ENCODE peak calls at places on chromosomes 16 and 17, in nine cellular contexts. One of them, this sample, is unnamed. For H3K36me3 and H3K27me3, the result is how much of the 10 kb centered on the place peaks cover.

GRCh38 chr17:17837966-17838962 is 1.5 kb upstream of the SREBF1 start:
- DNase-seq in upper lobe of right lung: peak
- DNase-seq in left lung: no peak
- DNase-seq in lower lobe of right lung: peak
- DNase-seq in mesendoderm: peak
- DNase-seq in thyroid gland: peak
- DNase-seq in small intestine: peak
- DNase-seq in right lobe of liver: peak
- DNase-seq in IMR-90: peak
- DNase-seq in this sample: peak

GRCh38 chr17:77470800-77471733 is 330.3 kb downstream of the SEC14L1 start:
- DNase-seq in lower lobe of right lung: no peak
- DNase-seq in IMR-90: peak
- DNase-seq in right lobe of liver: no peak
- DNase-seq in upper lobe of right lung: no peak
- DNase-seq in left lung: peak
- DNase-seq in mesendoderm: peak
- DNase-seq in small intestine: no peak
- DNase-seq in thyroid gland: peak
- DNase-seq in this sample: peak

GRCh38 chr17:44548714-44549230 is 8.5 kb upstream of the FZD2 start:
- DNase-seq in lower lobe of right lung: no peak
- DNase-seq in IMR-90: no peak
- DNase-seq in right lobe of liver: no peak
- DNase-seq in upper lobe of right lung: no peak
- DNase-seq in mesendoderm: no peak
- DNase-seq in left lung: no peak
- DNase-seq in small intestine: peak
- DNase-seq in thyroid gland: no peak
- DNase-seq in this sample: no peak

GRCh38 chr17:4721203-4722135 is 9.8 kb upstream of the MED11 start:
- DNase-seq in right lobe of liver: peak
- DNase-seq in thyroid gland: no peak
- DNase-seq in IMR-90: peak
- DNase-seq in upper lobe of right lung: peak
- DNase-seq in left lung: peak
- DNase-seq in mesendoderm: no peak
- DNase-seq in lower lobe of right lung: peak
- DNase-seq in small intestine: peak
- DNase-seq in this sample: no peak

GRCh38 chr17:51029568-51030463 is 90.9 kb downstream of the SPAG9 start:
- DNase-seq in IMR-90: peak
- DNase-seq in upper lobe of right lung: no peak
- DNase-seq in small intestine: peak
- DNase-seq in right lobe of liver: no peak
- DNase-seq in lower lobe of right lung: no peak
- DNase-seq in thyroid gland: no peak
- DNase-seq in left lung: no peak
- DNase-seq in mesendoderm: no peak
- DNase-seq in this sample: no peak

GRCh38 chr16:54281535-54282201 is 4.9 kb downstream of the IRX3 start:
- DNase-seq in upper lobe of right lung: peak
- DNase-seq in small intestine: no peak
- DNase-seq in thyroid gland: peak
- DNase-seq in left lung: peak
- DNase-seq in right lobe of liver: no peak
- DNase-seq in mesendoderm: peak
- DNase-seq in IMR-90: no peak
- DNase-seq in lower lobe of right lung: no peak
- DNase-seq in this sample: peak

GRCh38 chr16:56102159-56102798 is 89.0 kb upstream of the GNAO1 start:
- DNase-seq in small intestine: no peak
- DNase-seq in upper lobe of right lung: no peak
- DNase-seq in thyroid gland: no peak
- DNase-seq in mesendoderm: peak
- DNase-seq in right lobe of liver: no peak
- DNase-seq in left lung: no peak
- DNase-seq in IMR-90: no peak
- DNase-seq in lower lobe of right lung: no peak
- DNase-seq in this sample: peak

GRCh38 chr17:66537518-66537917 is 235.1 kb downstream of the PRKCA start:
- DNase-seq in IMR-90: no peak
- DNase-seq in lower lobe of right lung: no peak
- DNase-seq in right lobe of liver: no peak
- DNase-seq in mesendoderm: no peak
- DNase-seq in upper lobe of right lung: no peak
- DNase-seq in thyroid gland: no peak
- DNase-seq in left lung: no peak
- DNase-seq in small intestine: no peak
- DNase-seq in this sample: no peak

GRCh38 chr17:43411369-43411677 is 12.5 kb downstream of the ARL4D start:
- DNase-seq in mesendoderm: no peak
- DNase-seq in upper lobe of right lung: no peak
- DNase-seq in right lobe of liver: no peak
- DNase-seq in small intestine: no peak
- DNase-seq in lower lobe of right lung: no peak
- DNase-seq in thyroid gland: no peak
- DNase-seq in left lung: no peak
- DNase-seq in IMR-90: no peak
- DNase-seq in this sample: no peak

GRCh38 chr17:81165246-81166032 is at the start of gene PVALEF:
- DNase-seq in small intestine: peak
- DNase-seq in right lobe of liver: no peak
- DNase-seq in thyroid gland: peak
- DNase-seq in IMR-90: no peak
- DNase-seq in upper lobe of right lung: no peak
- DNase-seq in lower lobe of right lung: peak
- DNase-seq in mesendoderm: peak
- DNase-seq in left lung: peak
- DNase-seq in this sample: peak
- H3K4me3 ChIP-seq in small intestine: no peak
- H3K4me3 ChIP-seq in right lobe of liver: no peak
- H3K4me3 ChIP-seq in thyroid gland: peak
- H3K4me3 ChIP-seq in IMR-90: no peak
- H3K4me3 ChIP-seq in upper lobe of right lung: peak
- H3K4me3 ChIP-seq in lower lobe of right lung: peak
- H3K4me3 ChIP-seq in mesendoderm: no peak
- H3K4me3 ChIP-seq in left lung: no peak
- H3K4me3 ChIP-seq in this sample: peak

GRCh38 chr17:82253179-82253544 is 20.3 kb downstream of the CSNK1D start:
- DNase-seq in left lung: peak
- DNase-seq in mesendoderm: no peak
- DNase-seq in IMR-90: no peak
- DNase-seq in small intestine: no peak
- DNase-seq in upper lobe of right lung: no peak
- DNase-seq in lower lobe of right lung: no peak
- DNase-seq in thyroid gland: no peak
- DNase-seq in right lobe of liver: no peak
- DNase-seq in this sample: no peak
- H3K36me3 ChIP-seq in left lung: half or more
- H3K36me3 ChIP-seq in mesendoderm: under half
- H3K36me3 ChIP-seq in IMR-90: half or more
- H3K36me3 ChIP-seq in small intestine: half or more
- H3K36me3 ChIP-seq in upper lobe of right lung: half or more
- H3K36me3 ChIP-seq in lower lobe of right lung: half or more
- H3K36me3 ChIP-seq in thyroid gland: half or more
- H3K36me3 ChIP-seq in right lobe of liver: half or more
- H3K36me3 ChIP-seq in this sample: half or more

GRCh38 chr16:89174055-89174827 is 2.7 kb downstream of the CDH15 start:
- DNase-seq in thyroid gland: no peak
- DNase-seq in lower lobe of right lung: no peak
- DNase-seq in right lobe of liver: no peak
- DNase-seq in upper lobe of right lung: no peak
- DNase-seq in mesendoderm: no peak
- DNase-seq in IMR-90: no peak
- DNase-seq in small intestine: no peak
- DNase-seq in left lung: no peak
- DNase-seq in this sample: no peak

GRCh38 chr16:89172171-89172900 is 788 bp downstream of the CDH15 start:
- DNase-seq in mesendoderm: no peak
- DNase-seq in upper lobe of right lung: no peak
- DNase-seq in small intestine: no peak
- DNase-seq in left lung: peak
- DNase-seq in IMR-90: no peak
- DNase-seq in right lobe of liver: peak
- DNase-seq in lower lobe of right lung: no peak
- DNase-seq in thyroid gland: no peak
- DNase-seq in this sample: no peak

GRCh38 chr16:89174877-89175276 is 3.3 kb downstream of the CDH15 start:
- DNase-seq in left lung: no peak
- DNase-seq in thyroid gland: no peak
- DNase-seq in lower lobe of right lung: no peak
- DNase-seq in right lobe of liver: no peak
- DNase-seq in upper lobe of right lung: no peak
- DNase-seq in mesendoderm: no peak
- DNase-seq in small intestine: no peak
- DNase-seq in IMR-90: no peak
- DNase-seq in this sample: no peak

GRCh38 chr16:89172901-89173628 is 1.5 kb downstream of the CDH15 start:
- DNase-seq in right lobe of liver: peak
- DNase-seq in IMR-90: no peak
- DNase-seq in thyroid gland: no peak
- DNase-seq in mesendoderm: no peak
- DNase-seq in small intestine: no peak
- DNase-seq in left lung: no peak
- DNase-seq in lower lobe of right lung: no peak
- DNase-seq in upper lobe of right lung: no peak
- DNase-seq in this sample: no peak

DNA sequence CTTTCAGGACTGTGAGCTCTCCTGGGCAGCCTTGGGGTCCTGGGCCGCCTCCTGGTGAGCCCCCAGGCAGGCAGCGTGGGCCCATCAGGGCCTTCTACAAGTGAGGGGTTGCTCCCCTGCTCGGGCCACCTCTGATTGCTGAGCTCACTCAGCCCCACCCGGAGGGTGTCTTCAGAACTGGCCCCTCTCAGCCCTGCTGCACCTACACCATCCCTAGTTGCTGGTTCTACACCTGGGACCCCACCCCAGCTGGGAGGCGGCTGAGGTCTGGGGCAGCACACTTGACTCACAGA is 2.0 kb downstream of the CDH15 start:
- DNase-seq in small intestine: no peak
- DNase-seq in lower lobe of right lung: no peak
- DNase-seq in right lobe of liver: no peak
- DNase-seq in upper lobe of right lung: no peak
- DNase-seq in left lung: no peak
- DNase-seq in mesendoderm: no peak
- DNase-seq in IMR-90: no peak
- DNase-seq in thyroid gland: no peak
- DNase-seq in this sample: no peak
- H3K27me3 ChIP-seq in small intestine: under half
- H3K27me3 ChIP-seq in lower lobe of right lung: under half
- H3K27me3 ChIP-seq in right lobe of liver: under half
- H3K27me3 ChIP-seq in upper lobe of right lung: under half
- H3K27me3 ChIP-seq in left lung: under half
- H3K27me3 ChIP-seq in mesendoderm: under half
- H3K27me3 ChIP-seq in IMR-90: half or more
- H3K27me3 ChIP-seq in thyroid gland: under half
- H3K27me3 ChIP-seq in this sample: under half

GRCh38 chr16:28621756-28622155 is 11.9 kb upstream of the SULT1A1 start:
- DNase-seq in thyroid gland: no peak
- DNase-seq in mesendoderm: peak
- DNase-seq in upper lobe of right lung: no peak
- DNase-seq in small intestine: no peak
- DNase-seq in lower lobe of right lung: no peak
- DNase-seq in left lung: no peak
- DNase-seq in IMR-90: no peak
- DNase-seq in right lobe of liver: no peak
- DNase-seq in this sample: peak

DNA sequence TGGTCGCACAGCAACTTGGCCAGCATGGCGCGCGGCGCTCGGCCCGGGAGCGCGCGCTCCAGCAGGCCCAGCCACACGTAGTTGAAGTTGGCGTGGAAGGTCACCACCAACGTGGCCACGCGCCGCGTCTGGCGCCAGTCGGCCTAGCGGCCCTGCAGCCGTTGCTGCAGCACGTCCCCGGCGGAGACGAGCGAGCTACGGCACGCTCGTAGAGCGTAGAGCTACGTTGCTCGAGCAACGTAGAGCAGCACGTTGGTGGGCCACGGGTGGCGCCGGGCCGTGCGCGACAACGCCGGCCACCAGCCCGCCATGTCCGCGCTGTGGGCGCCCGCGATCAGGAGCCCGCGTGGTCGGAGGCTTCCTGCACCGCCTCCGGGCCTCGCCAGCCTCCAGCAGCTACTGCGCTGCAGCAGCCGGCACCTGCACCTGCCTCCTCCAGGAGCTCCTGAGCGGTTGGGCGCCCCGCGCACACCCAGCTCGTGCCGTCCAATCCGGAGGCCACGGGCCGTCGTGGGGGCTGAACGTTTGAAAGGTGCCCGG is 13.4 kb upstream of the SULT1A1 start:
- DNase-seq in left lung: peak
- DNase-seq in IMR-90: no peak
- DNase-seq in mesendoderm: no peak
- DNase-seq in right lobe of liver: peak
- DNase-seq in lower lobe of right lung: peak
- DNase-seq in thyroid gland: peak
- DNase-seq in small intestine: peak
- DNase-seq in upper lobe of right lung: peak
- DNase-seq in this sample: peak
- H3K4me3 ChIP-seq in left lung: peak
- H3K4me3 ChIP-seq in IMR-90: no peak
- H3K4me3 ChIP-seq in mesendoderm: no peak
- H3K4me3 ChIP-seq in right lobe of liver: peak
- H3K4me3 ChIP-seq in lower lobe of right lung: peak
- H3K4me3 ChIP-seq in thyroid gland: peak
- H3K4me3 ChIP-seq in small intestine: peak
- H3K4me3 ChIP-seq in upper lobe of right lung: peak
- H3K4me3 ChIP-seq in this sample: no peak

This sample was measured in H7.